ENCODE peak calls at places on chromosomes 7 and 10, in ten cellular contexts. A is Peyer's patch, B is neural progenitor cell, V is left lung, Q is IMR-90, T is left ventricle myocardium inferior, R is HCT116, Y is mesenchymal stem cell, S is mucosa of descending colon, U is fibroblast of lung. O is an unnamed sample. For H3K9me3, the result is how much of the 10 kb centered on the place peaks cover.

GRCh38 chr10:125037145-125037544 is 95.2 kb downstream of the ZRANB1 start:
- DNase-seq in A (peak), B (no peak), V (no peak), Q (peak), T (no peak), R (peak), Y (peak), S (no peak), U (peak), O (peak)

GRCh38 chr10:21445161-21445560 is 80.3 kb downstream of the SKIDA1 start:
- DNase-seq in A (no peak), B (no peak), V (no peak), Q (no peak), T (no peak), R (no peak), Y (no peak), S (no peak), U (no peak), O (no peak)

GRCh38 chr7:120827719-120828118 is 30.2 kb downstream of the TSPAN12 start:
- DNase-seq in A (no peak), B (no peak), V (no peak), Q (peak), T (no peak), R (no peak), Y (peak), S (no peak), U (no peak), O (no peak)

GRCh38 chr7:150940446-150941102 is 37.5 kb downstream of the KCNH2 start:
- DNase-seq in A (peak), B (no peak), V (no peak), Q (no peak), T (no peak), R (no peak), Y (no peak), S (no peak), U (no peak), O (no peak)

GRCh38 chr10:131681122-131681521 is 219.7 kb upstream of the PPP2R2D start:
- DNase-seq in A (peak), B (peak), V (peak), Q (no peak), T (no peak), R (no peak), Y (no peak), S (no peak), U (no peak), O (peak)

GRCh38 chr10:85612833-85613232 is 753.8 kb downstream of the GRID1 start:
- DNase-seq in A (no peak), B (no peak), V (peak), Q (no peak), T (no peak), R (peak), Y (no peak), S (peak), U (no peak), O (no peak)

GRCh38 chr7:1667566-1668485 is 2.3 kb upstream of the ELFN1 start:
- DNase-seq in A (peak), B (peak), V (peak), Q (no peak), T (no peak), R (no peak), Y (no peak), S (no peak), U (no peak), O (peak)

GRCh38 chr10:23094786-23095403 is 484 bp upstream of the MSRB2 start:
- DNase-seq in A (no peak), B (no peak), V (no peak), Q (peak), T (no peak), R (no peak), Y (peak), S (no peak), U (no peak), O (no peak)

GRCh38 chr10:110610308-110610774 is 33.8 kb upstream of the RBM20 start:
- DNase-seq in A (no peak), B (peak), V (no peak), Q (peak), T (no peak), R (peak), Y (peak), S (peak), U (peak), O (no peak)

GRCh38 chr7:83271212-83272099 is 108.8 kb upstream of the PCLO start:
- DNase-seq in A (no peak), B (peak), V (no peak), Q (peak), T (no peak), R (peak), Y (peak), S (peak), U (peak), O (no peak)

GRCh38 chr7:140214075-140214684 is 37.4 kb upstream of the KDM7A start:
- DNase-seq in A (peak), B (no peak), V (no peak), Q (peak), T (peak), R (no peak), Y (no peak), S (peak), U (peak), O (peak)

GRCh38 chr7:4239991-4240812 is 441.9 kb upstream of the FOXK1 start:
- DNase-seq in A (no peak), B (peak), V (no peak), Q (no peak), T (no peak), R (no peak), Y (no peak), S (no peak), U (no peak), O (no peak)

GRCh38 chr10:90935581-90936292 is 14.8 kb upstream of the ANKRD1 start:
- DNase-seq in A (no peak), B (no peak), V (no peak), Q (peak), T (no peak), R (no peak), Y (peak), S (no peak), U (peak), O (no peak)

GRCh38 chr7:12831024-12831423 is 143.6 kb downstream of the ARL4A start:
- DNase-seq in A (no peak), B (no peak), V (no peak), Q (no peak), T (no peak), R (no peak), Y (no peak), S (no peak), U (no peak), O (no peak)

GRCh38 chr10:129093641-129094040 is 373.4 kb upstream of the MGMT start:
- DNase-seq in A (no peak), B (no peak), V (no peak), Q (no peak), T (no peak), R (no peak), Y (no peak), S (no peak), U (no peak), O (no peak)

GRCh38 chr7:68015565-68016532 is 1019.2 kb downstream of the TYW1 start:
- DNase-seq in A (no peak), B (no peak), V (no peak), Q (no peak), T (no peak), R (no peak), Y (no peak), S (no peak), U (no peak), O (no peak)

GRCh38 chr10:110822708-110823291 is 48.9 kb upstream of the PDCD4 start:
- DNase-seq in A (no peak), B (peak), V (no peak), Q (no peak), T (no peak), R (no peak), Y (no peak), S (no peak), U (no peak), O (no peak)

GRCh38 chr10:43403911-43404674 is 4.9 kb downstream of the HNRNPF start:
- DNase-seq in A (no peak), B (no peak), V (no peak), Q (no peak), T (no peak), R (no peak), Y (no peak), S (no peak), U (no peak), O (no peak)
- H3K4me3 ChIP-seq in A (no peak), B (no peak), V (peak), Q (no peak), T (no peak), R (peak), Y (no peak), S (no peak), U (peak), O (no peak)

GRCh38 chr7:158077441-158077840 is 510.2 kb downstream of the PTPRN2 start:
- DNase-seq in A (no peak), B (no peak), V (peak), Q (no peak), T (no peak), R (no peak), Y (no peak), S (no peak), U (no peak), O (no peak)

GRCh38 chr7:158075633-158076001 is 512.0 kb downstream of the PTPRN2 start:
- DNase-seq in A (no peak), B (no peak), V (peak), Q (no peak), T (no peak), R (no peak), Y (no peak), S (no peak), U (no peak), O (peak)

GRCh38 chr7:158074896-158075632 is 512.6 kb downstream of the PTPRN2 start:
- DNase-seq in A (no peak), B (no peak), V (peak), Q (no peak), T (no peak), R (no peak), Y (no peak), S (no peak), U (no peak), O (peak)

GRCh38 chr7:158076215-158076614 is 511.4 kb downstream of the PTPRN2 start:
- DNase-seq in A (no peak), B (no peak), V (peak), Q (no peak), T (no peak), R (no peak), Y (no peak), S (no peak), U (no peak), O (no peak)

GRCh38 chr7:158076656-158077055 is 511.0 kb downstream of the PTPRN2 start:
- DNase-seq in A (no peak), B (no peak), V (peak), Q (no peak), T (no peak), R (no peak), Y (no peak), S (no peak), U (no peak), O (no peak)
- H3K9me3 ChIP-seq in A (under half), B (under half), V (under half), Q (half or more), T (under half), R (under half), Y (under half), S (under half), U (under half), O (under half)

GRCh38 chr10:51075802-51076201 is 1.5 kb downstream of the PRKG1 start:
- DNase-seq in A (no peak), B (no peak), V (no peak), Q (no peak), T (no peak), R (no peak), Y (no peak), S (no peak), U (no peak), O (no peak)

GRCh38 chr10:51073461-51074237 is 638 bp upstream of the PRKG1 start:
- DNase-seq in A (peak), B (no peak), V (peak), Q (peak), T (peak), R (no peak), Y (peak), S (peak), U (no peak), O (peak)

GRCh38 chr10:51076442-51076841 is 2.2 kb downstream of the PRKG1 start:
- DNase-seq in A (no peak), B (peak), V (no peak), Q (no peak), T (no peak), R (no peak), Y (no peak), S (no peak), U (no peak), O (no peak)

GRCh38 chr10:51073035-51073434 is 1.3 kb upstream of the PRKG1 start:
- DNase-seq in A (no peak), B (no peak), V (no peak), Q (no peak), T (no peak), R (no peak), Y (no peak), S (no peak), U (no peak), O (no peak)

DNA sequence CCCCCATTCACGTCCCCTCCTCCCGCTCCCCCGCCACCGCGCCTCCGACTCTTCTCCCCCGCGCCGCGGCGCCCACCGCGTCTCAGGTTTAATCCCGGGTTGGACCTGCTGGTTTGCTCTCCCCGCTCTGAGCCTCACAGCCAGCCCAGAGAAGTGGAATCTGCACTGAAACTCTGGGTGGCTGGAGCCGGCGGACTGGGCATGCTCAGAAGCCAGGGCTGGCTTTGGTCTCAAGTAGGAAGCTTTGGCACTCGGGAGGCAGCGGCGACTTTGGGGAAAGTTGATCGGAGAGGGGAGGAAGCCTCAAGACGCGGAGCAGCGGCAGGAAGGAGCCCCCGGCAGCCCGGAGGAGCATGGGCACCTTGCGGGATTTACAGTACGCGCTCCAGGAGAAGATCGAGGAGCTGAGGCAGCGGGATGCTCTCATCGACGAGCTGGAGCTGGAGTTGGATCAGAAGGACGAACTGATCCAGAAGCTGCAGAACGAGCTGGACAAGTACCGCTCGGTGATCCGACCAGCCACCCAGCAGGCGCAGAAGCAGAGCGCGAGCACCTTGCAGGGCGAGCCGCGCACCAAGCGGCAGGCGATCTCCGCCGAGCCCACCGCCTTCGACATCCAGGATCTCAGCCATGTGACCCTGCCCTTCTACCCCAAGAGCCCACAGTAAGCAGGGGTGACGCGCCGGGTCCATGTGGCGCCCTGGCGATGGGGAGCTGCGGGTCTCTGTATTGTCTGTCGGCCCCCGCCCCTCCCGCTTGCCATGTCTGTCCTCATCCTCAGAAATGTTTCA is at the start of gene PRKG1:
- DNase-seq in A (peak), B (peak), V (peak), Q (peak), T (peak), R (no peak), Y (peak), S (peak), U (peak), O (peak)
- H3K4me3 ChIP-seq in A (peak), B (peak), V (peak), Q (peak), T (peak), R (no peak), Y (peak), S (peak), U (peak), O (peak)

GRCh38 chr7:63077841-63078240 is 920.8 kb upstream of the ZNF722 start:
- DNase-seq in A (no peak), B (no peak), V (no peak), Q (no peak), T (no peak), R (no peak), Y (no peak), S (no peak), U (no peak), O (no peak)
- H3K9me3 ChIP-seq in A (under half), B (half or more), V (half or more), Q (under half), T (half or more), R (under half), Y (half or more), S (half or more), U (under half), O (under half)

DNA sequence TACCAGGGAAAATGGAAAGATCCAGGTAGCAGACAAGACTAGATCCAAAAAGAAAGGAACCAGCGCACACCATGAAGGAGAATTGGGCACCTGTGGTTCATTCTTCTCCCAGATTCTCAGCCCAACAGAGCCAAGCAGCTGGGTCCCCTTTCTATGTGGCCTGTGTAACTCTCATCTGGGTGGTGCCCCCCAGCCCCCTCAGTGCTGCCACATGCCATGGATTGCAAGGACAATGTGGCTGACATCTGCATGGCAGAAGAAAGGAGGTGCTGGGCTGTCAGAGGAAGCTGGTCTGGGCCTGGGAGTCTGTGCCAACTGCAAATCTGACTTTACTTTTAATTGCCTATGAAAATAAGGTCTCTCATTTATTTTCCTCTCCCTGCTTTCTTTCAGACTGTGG is 21.4 kb downstream of the PRSS2 start:
- DNase-seq in A (no peak), B (no peak), V (no peak), Q (no peak), T (no peak), R (no peak), Y (no peak), S (no peak), U (no peak), O (no peak)
- H3K4me3 ChIP-seq in A (no peak), B (no peak), V (no peak), Q (no peak), T (no peak), R (no peak), Y (no peak), S (no peak), U (no peak), O (no peak)

GRCh38 chr7:57343901-57344622 is 105.9 kb upstream of the ZNF716 start:
- DNase-seq in A (no peak), B (no peak), V (no peak), Q (no peak), T (peak), R (no peak), Y (no peak), S (no peak), U (no peak), O (no peak)
- H3K9me3 ChIP-seq in A (under half), B (under half), V (half or more), Q (under half), T (under half), R (under half), Y (under half), S (half or more), U (under half), O (under half)

GRCh38 chr7:134454277-134454676 is 4.6 kb downstream of the AKR1B1 start:
- DNase-seq in A (no peak), B (no peak), V (no peak), Q (peak), T (no peak), R (no peak), Y (peak), S (no peak), U (no peak), O (no peak)

GRCh38 chr7:134458806-134459698 is at the start of gene AKR1B1:
- DNase-seq in A (peak), B (peak), V (peak), Q (peak), T (peak), R (peak), Y (peak), S (peak), U (peak), O (peak)

GRCh38 chr7:134460000-134460399 is 1.1 kb upstream of the AKR1B1 start:
- DNase-seq in A (no peak), B (no peak), V (no peak), Q (peak), T (no peak), R (no peak), Y (peak), S (no peak), U (no peak), O (no peak)

GRCh38 chr7:134458341-134458805 is 527 bp downstream of the AKR1B1 start:
- DNase-seq in A (peak), B (peak), V (peak), Q (peak), T (peak), R (no peak), Y (peak), S (peak), U (peak), O (peak)

GRCh38 chr7:134457166-134457565 is 1.7 kb downstream of the AKR1B1 start:
- DNase-seq in A (no peak), B (no peak), V (no peak), Q (no peak), T (no peak), R (no peak), Y (peak), S (no peak), U (no peak), O (no peak)
- H3K4me3 ChIP-seq in A (no peak), B (no peak), V (no peak), Q (no peak), T (peak), R (no peak), Y (no peak), S (no peak), U (peak), O (no peak)

DNA sequence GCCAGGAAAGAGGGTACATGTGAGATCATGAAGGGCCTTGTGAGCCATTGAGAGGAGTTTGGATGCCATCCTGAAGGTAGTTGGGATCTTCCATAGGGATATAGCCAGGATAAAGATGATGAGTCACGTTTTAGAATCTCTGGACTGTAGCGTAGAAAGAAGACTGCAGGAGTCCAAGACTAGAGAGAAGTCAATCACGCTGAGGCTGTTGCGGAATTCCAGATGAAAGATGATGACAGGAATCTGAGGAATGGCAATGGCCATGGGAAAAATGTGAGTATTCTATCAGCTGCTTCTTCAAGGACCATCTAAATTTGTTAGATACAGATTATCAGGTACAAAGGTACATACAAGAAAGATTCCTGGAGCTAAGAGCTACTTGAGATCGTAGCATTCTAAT is 711.3 kb downstream of the GRM8 start:
- DNase-seq in A (no peak), B (no peak), V (no peak), Q (no peak), T (no peak), R (no peak), Y (no peak), S (no peak), U (no peak), O (no peak)
- H3K9me3 ChIP-seq in A (under half), B (under half), V (under half), Q (under half), T (under half), R (under half), Y (under half), S (under half), U (under half), O (under half)

DNA sequence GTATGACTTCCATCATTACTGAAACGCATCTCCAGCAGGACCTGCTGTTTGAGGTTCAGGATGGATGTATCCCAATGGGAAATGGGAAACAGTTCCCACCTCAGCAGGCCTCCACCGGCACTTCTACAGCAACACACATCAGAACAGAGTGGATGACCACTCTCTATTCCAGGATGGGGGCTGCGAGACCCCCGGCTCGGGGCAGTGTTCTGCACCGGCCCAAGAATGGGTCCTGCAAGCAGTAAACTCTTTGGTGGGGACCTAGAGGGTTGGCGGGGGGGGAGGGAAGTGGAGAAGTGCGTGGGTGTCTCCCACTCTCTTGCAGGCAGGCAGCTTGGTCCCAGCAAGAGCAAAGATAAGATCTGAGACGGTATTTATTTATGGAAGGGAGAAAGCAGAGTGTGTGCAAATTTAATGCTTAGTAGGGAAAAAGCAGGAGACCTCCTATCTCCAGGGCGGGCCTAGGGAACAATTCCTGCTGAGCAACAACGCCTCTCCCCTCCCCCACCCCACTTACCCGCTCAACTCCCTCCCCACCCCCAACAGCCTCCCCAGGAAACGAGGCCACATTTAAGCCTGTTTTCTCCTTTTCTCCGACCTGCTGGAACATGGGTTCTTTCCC is 4.0 kb downstream of the SFMBT2 start:
- DNase-seq in A (no peak), B (peak), V (no peak), Q (no peak), T (peak), R (no peak), Y (peak), S (no peak), U (no peak), O (peak)
- H3K4me3 ChIP-seq in A (no peak), B (peak), V (peak), Q (no peak), T (peak), R (no peak), Y (no peak), S (no peak), U (no peak), O (peak)